ENCODE peak calls at places on chromosome 9, in seven cellular contexts. N, Z, M, J, H, T and I are unnamed samples.

GRCh38 chr9:23088932-23089364 is 642.3 kb downstream of the DMRTA1 start:
- DNase-seq in J (peak; percentile 26), M (peak; percentile 52), T (no peak), Z (no peak), N (peak; percentile 88), H (no peak), I (no peak)

GRCh38 chr9:33138768-33139167 is 28.4 kb downstream of the B4GALT1 start:
- DNase-seq in Z (no peak), H (no peak), N (no peak), J (no peak), M (no peak), T (no peak), I (no peak)

GRCh38 chr9:26066237-26066636 is 388.0 kb upstream of the TUSC1 start:
- DNase-seq in N (no peak), T (no peak), H (no peak), Z (no peak), J (no peak), M (no peak), I (no peak)

GRCh38 chr9:134503301-134504105 is 138.1 kb upstream of the COL5A1 start:
- DNase-seq in M (no peak), N (no peak), J (no peak), T (no peak), H (no peak), Z (no peak), I (peak; percentile 62)

GRCh38 chr9:113479150-113479761 is 15.7 kb downstream of the RGS3 start:
- DNase-seq in H (no peak), N (no peak), T (no peak), Z (no peak), M (no peak), J (no peak), I (peak; percentile 30)

GRCh38 chr9:23341346-23341745 is 484.7 kb downstream of the ELAVL2 start:
- DNase-seq in T (no peak), J (no peak), Z (no peak), M (no peak), H (no peak), N (no peak), I (no peak)

GRCh38 chr9:99060621-99061020 is 44.3 kb upstream of the TGFBR1 start:
- DNase-seq in Z (no peak), M (no peak), N (no peak), H (no peak), T (no peak), J (no peak), I (no peak)

GRCh38 chr9:113476511-113476916 is 13.0 kb downstream of the RGS3 start:
- DNase-seq in Z (no peak), H (no peak), T (no peak), J (no peak), M (no peak), N (no peak), I (peak; percentile 43)

GRCh38 chr9:22469928-22470544 is 23.4 kb downstream of the DMRTA1 start:
- DNase-seq in M (peak; percentile 86), H (peak; percentile 24), T (peak; percentile 13), Z (peak; percentile 10), N (peak; percentile 41), J (peak; percentile 58), I (peak; percentile 41)

GRCh38 chr9:84702469-84702868 is 32.9 kb downstream of the NTRK2 start:
- DNase-seq in Z (no peak), M (no peak), T (no peak), J (no peak), N (no peak), H (no peak), I (no peak)

GRCh38 chr9:95666096-95666784 is 149.5 kb upstream of the PTCH1 start:
- DNase-seq in N (no peak), H (no peak), M (no peak), Z (no peak), T (no peak), J (no peak), I (no peak)

GRCh38 chr9:91282292-91282691 is 79.4 kb downstream of the AUH start:
- DNase-seq in T (peak; percentile 61), N (no peak), Z (no peak), J (no peak), H (peak; percentile 3), M (peak; percentile 53), I (no peak)

GRCh38 chr9:135479469-135480052 is at the start of gene PPP1R26:
- DNase-seq in T (no peak), H (no peak), N (no peak), Z (no peak), J (no peak), M (peak; percentile 35), I (peak; percentile 86)

GRCh38 chr9:113807173-113808061 is 68.7 kb upstream of the ZNF618 start:
- DNase-seq in J (peak; percentile 73), H (peak; percentile 19), N (peak; percentile 71), M (peak; percentile 64), T (peak; percentile 60), Z (peak; percentile 26), I (no peak)

GRCh38 chr9:93669958-93670207 is 93.5 kb downstream of the PHF2 start:
- DNase-seq in Z (no peak), J (no peak), M (no peak), H (no peak), N (no peak), T (no peak), I (peak; percentile 87)

GRCh38 chr9:35994959-35995358 is 37.0 kb upstream of the OR2S2 start:
- DNase-seq in H (no peak), Z (no peak), T (no peak), J (no peak), N (no peak), M (no peak), I (no peak)

GRCh38 chr9:72980600-72981265 is 27.9 kb upstream of the ALDH1A1 start:
- DNase-seq in M (no peak), Z (no peak), T (no peak), J (no peak), H (peak; percentile 80), N (no peak), I (no peak)

GRCh38 chr9:69303331-69303730 is 21.7 kb upstream of the ENTREP1 start:
- DNase-seq in M (no peak), H (no peak), J (no peak), T (no peak), Z (no peak), N (no peak), I (no peak)

GRCh38 chr9:38108326-38108725 is 39.3 kb upstream of the SHB start:
- DNase-seq in N (no peak), J (no peak), T (no peak), M (no peak), Z (no peak), H (no peak), I (no peak)

GRCh38 chr9:96554326-96554725 is 65.3 kb downstream of the CDC14B start:
- DNase-seq in M (no peak), H (no peak), N (no peak), J (no peak), Z (peak; percentile 68), T (peak; percentile 43), I (no peak)

GRCh38 chr9:98807811-98808195 is 333 bp downstream of the GALNT12 start:
- DNase-seq in T (no peak), N (no peak), H (no peak), J (no peak), Z (no peak), M (no peak), I (peak; percentile 91)

GRCh38 chr9:130036099-130036498 is 6.9 kb downstream of the FNBP1 start:
- DNase-seq in T (peak; percentile 65), J (peak; percentile 81), H (no peak), Z (peak; percentile 60), M (peak; percentile 66), N (no peak), I (peak; percentile 79)
- H3K27ac ChIP-seq in T (no peak overlapping the region), J (peak overlapping the region; percentile 37), H (no peak overlapping the region), Z (no peak overlapping the region), M (peak overlapping the region; percentile 61), N (no peak overlapping the region), I (peak overlapping the region; percentile 33)

GRCh38 chr9:127918201-127919107 is 1.6 kb upstream of the ST6GALNAC4 start:
- DNase-seq in Z (no peak), H (no peak), T (no peak), M (peak; percentile 15), J (peak; percentile 16), N (peak; percentile 71), I (peak; percentile 82)
- TF ChIP-seq CTCF in Z (no peak), H (peak; percentile 76), T (peak; percentile 8), M (peak; percentile 27), J (peak; percentile 24), N (peak; percentile 55), I (no peak)

GRCh38 chr9:79000218-79001002 is 571.4 kb upstream of the TLE4 start:
- DNase-seq in T (no peak), N (no peak), H (no peak), J (peak; percentile 4), Z (no peak), M (no peak), I (no peak)

GRCh38 chr9:78997296-78997695 is 574.5 kb upstream of the TLE4 start:
- DNase-seq in M (no peak), N (no peak), J (peak; percentile 85), Z (no peak), H (no peak), T (no peak), I (no peak)

GRCh38 chr9:78989031-78989658 is 582.6 kb upstream of the TLE4 start:
- DNase-seq in T (peak; percentile 22), Z (peak; percentile 14), N (no peak), J (peak; percentile 24), M (peak; percentile 55), H (no peak), I (no peak)

GRCh38 chr9:78994476-78994875 is 577.3 kb upstream of the TLE4 start:
- DNase-seq in J (no peak), N (no peak), H (no peak), Z (no peak), M (no peak), T (no peak), I (no peak)
- H2AFZ ChIP-seq in J (no peak overlapping the region), N (no peak overlapping the region), H (no peak overlapping the region), Z (no peak overlapping the region), M (no peak overlapping the region), T (peak overlapping the region; percentile 53), I (no peak overlapping the region)

GRCh38 chr9:127769101-127769500 is 9.4 kb downstream of the SH2D3C start:
- DNase-seq in M (no peak), Z (no peak), N (no peak), T (no peak), H (no peak), J (no peak), I (no peak)

GRCh38 chr9:127767909-127768331 is 10.5 kb downstream of the SH2D3C start:
- DNase-seq in T (peak; percentile 41), N (no peak), H (no peak), J (peak; percentile 91), M (no peak), Z (peak; percentile 29), I (no peak)

GRCh38 chr9:127769985-127770904 is 8.2 kb downstream of the SH2D3C start:
- DNase-seq in H (no peak), T (no peak), N (no peak), J (peak; percentile 85), M (no peak), Z (no peak), I (no peak)

GRCh38 chr9:127767405-127767804 is 11.1 kb downstream of the SH2D3C start:
- DNase-seq in Z (no peak), H (no peak), T (no peak), M (no peak), N (no peak), J (peak; percentile 41), I (peak; percentile 44)

GRCh38 chr9:127768666-127769065 is 9.8 kb downstream of the SH2D3C start:
- DNase-seq in M (no peak), Z (no peak), J (peak; percentile 66), T (no peak), N (no peak), H (no peak), I (no peak)
- H3K27ac ChIP-seq in M (no peak overlapping the region), Z (peak overlapping the region; percentile 74), J (peak overlapping the region; percentile 96), T (no peak overlapping the region), N (no peak overlapping the region), H (no peak overlapping the region), I (no peak overlapping the region)